ENCODE peak calls at places on chromosomes 1 and 21, in five cellular contexts. F is stomach, A is adrenal gland, X is thoracic aorta, C is thyroid gland. S is an unnamed sample. For H3K4me1, the result is how much of the 10 kb centered on the place peaks cover.

GRCh38 chr1:101314244-101314643 is 77.4 kb downstream of the S1PR1 start:
- DNase-seq in C (no peak), A (peak), X (no peak), F (no peak), S (peak)

GRCh38 chr1:20666804-20667203 is 5.6 kb upstream of the DDOST start:
- DNase-seq in A (no peak), C (no peak), F (no peak), X (no peak), S (no peak)

GRCh38 chr1:227622739-227623475 is 59.6 kb downstream of the ZNF678 start:
- DNase-seq in A (no peak), C (no peak), F (no peak), X (no peak), S (no peak)

GRCh38 chr1:164518692-164519332 is 40.2 kb upstream of the PBX1 start:
- DNase-seq in F (no peak), C (no peak), A (no peak), X (no peak), S (no peak)

GRCh38 chr1:154712166-154712838 is 104.3 kb upstream of the ADAR start:
- DNase-seq in X (no peak), A (no peak), C (no peak), F (no peak), S (no peak)

GRCh38 chr1:21763236-21763635 is 19.7 kb downstream of the USP48 start:
- DNase-seq in X (no peak), C (no peak), F (no peak), A (no peak), S (no peak)

GRCh38 chr1:199220046-199220445 is 581.2 kb downstream of the PTPRC start:
- DNase-seq in F (no peak), A (no peak), C (no peak), X (no peak), S (no peak)

GRCh38 chr1:56811331-56811730 is 7.9 kb downstream of the FYB2 start:
- DNase-seq in C (peak), A (no peak), F (peak), X (no peak), S (peak)

GRCh38 chr1:184701821-184702220 is 52.8 kb downstream of the EDEM3 start:
- DNase-seq in X (no peak), F (no peak), C (no peak), A (no peak), S (no peak)

GRCh38 chr1:50098490-50099109 is 10.1 kb upstream of the ELAVL4 start:
- DNase-seq in F (no peak), X (no peak), A (no peak), C (no peak), S (no peak)

GRCh38 chr1:50097041-50097739 is 11.5 kb upstream of the ELAVL4 start:
- DNase-seq in A (no peak), F (no peak), C (no peak), X (no peak), S (no peak)

GRCh38 chr1:50095716-50096115 is 13.0 kb upstream of the ELAVL4 start:
- DNase-seq in A (no peak), F (no peak), C (no peak), X (no peak), S (no peak)

GRCh38 chr1:50103615-50104081 is 5.1 kb upstream of the ELAVL4 start:
- DNase-seq in A (no peak), X (no peak), F (no peak), C (no peak), S (no peak)

GRCh38 chr1:50099654-50100053 is 9.1 kb upstream of the ELAVL4 start:
- DNase-seq in A (no peak), C (no peak), X (no peak), F (no peak), S (no peak)
- TF ChIP-seq CTCF in A (no peak), C (no peak), X (no peak), F (no peak), S (no peak)

GRCh38 chr1:181514298-181515290 is 31.3 kb downstream of the CACNA1E start:
- DNase-seq in X (no peak), A (no peak), C (no peak), F (no peak), S (no peak)
- H3K4me1 ChIP-seq in X (under half), A (under half), C (under half), F (under half), S (under half)

GRCh38 chr21:32336711-32337110 is 38.1 kb downstream of the MRAP start:
- DNase-seq in C (no peak), F (no peak), A (no peak), X (no peak), S (no peak)
- TF ChIP-seq CTCF in C (no peak), F (no peak), A (no peak), X (no peak), S (no peak)

DNA sequence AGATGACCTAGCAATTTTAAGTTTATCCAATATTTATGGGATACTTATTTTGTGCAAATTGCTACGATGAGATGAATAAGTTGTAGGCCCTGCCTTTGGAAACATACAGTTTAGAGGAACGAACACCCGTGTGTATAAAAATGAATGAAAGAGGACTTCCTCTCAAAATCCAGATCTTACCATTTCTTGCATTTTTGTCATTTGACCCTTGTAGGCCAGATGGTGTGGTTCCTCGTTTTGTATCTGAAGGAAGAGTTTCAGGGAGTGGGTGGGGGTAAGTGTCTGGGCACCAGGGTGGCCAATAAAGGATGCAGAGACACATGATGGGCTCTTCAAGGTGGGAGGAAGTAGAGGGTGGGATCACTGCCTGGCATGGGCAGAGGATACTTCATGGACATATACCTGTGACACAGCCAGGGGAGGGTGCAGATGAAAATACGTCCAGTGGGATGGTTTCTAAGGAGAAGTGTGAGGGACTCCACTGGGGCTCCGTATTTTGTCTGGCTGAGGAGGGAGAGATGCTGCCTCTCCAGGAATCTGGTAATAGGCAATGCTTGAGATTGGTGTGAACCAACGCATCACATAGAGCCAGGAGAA is 14.4 kb downstream of the MAPKAPK2 start:
- DNase-seq in X (no peak), A (no peak), C (no peak), F (no peak), S (no peak)
- H3K4me1 ChIP-seq in X (half or more), A (half or more), C (under half), F (half or more), S (under half)

GRCh38 chr1:30232288-30232899 is 491.0 kb downstream of the MATN1 start:
- DNase-seq in A (no peak), C (no peak), X (no peak), F (no peak), S (peak)
- TF ChIP-seq CTCF in A (no peak), C (peak), X (peak), F (peak), S (peak)

GRCh38 chr1:61978866-61979265 is 215.8 kb upstream of the L1TD1 start:
- DNase-seq in F (no peak), C (no peak), A (no peak), X (no peak), S (no peak)
- H3K4me1 ChIP-seq in F (under half), C (under half), A (under half), X (under half), S (under half)

DNA sequence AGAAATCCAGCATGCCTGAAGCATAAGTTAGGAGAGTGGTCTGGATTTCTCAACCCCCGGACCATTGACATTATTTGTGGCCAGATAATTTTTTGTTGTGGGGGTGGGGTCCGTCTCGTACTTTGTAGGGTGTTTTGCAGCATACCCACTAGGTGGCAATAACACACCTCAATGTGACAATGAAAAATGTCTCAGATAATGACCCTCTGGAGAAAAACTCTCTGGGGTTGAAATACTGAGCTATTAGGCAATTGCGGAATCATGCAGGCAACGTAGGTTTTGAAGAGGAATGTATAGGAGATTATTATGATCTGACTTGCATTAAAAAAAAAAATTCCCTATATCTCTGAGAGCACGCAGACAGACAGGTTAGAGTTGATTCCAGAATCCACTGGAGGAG is 25.3 kb upstream of the RRP15 start:
- DNase-seq in C (no peak), F (no peak), X (no peak), A (no peak), S (peak)
- TF ChIP-seq CTCF in C (no peak), F (no peak), X (no peak), A (no peak), S (peak)

S was measured in hepatocyte.